ENCODE peak calls at places on chromosomes 16 and 17, in seven cellular contexts. One of them, this sample, is unnamed.

GRCh38 chr17:6626616-6627015 is 13.9 kb downstream of the KIAA0753 start:
- DNase-seq in IMR-90: no peak
- DNase-seq in OCI-LY7: no peak
- DNase-seq in mesendoderm: no peak
- DNase-seq in mesenchymal stem cell: no peak
- DNase-seq in neural progenitor cell: no peak
- DNase-seq in fibroblast of lung: no peak
- DNase-seq in this sample: peak; percentile 10

GRCh38 chr17:923633-924032 is 55.9 kb downstream of the NXN start:
- DNase-seq in IMR-90: no peak
- DNase-seq in OCI-LY7: no peak
- DNase-seq in mesendoderm: no peak
- DNase-seq in mesenchymal stem cell: no peak
- DNase-seq in neural progenitor cell: no peak
- DNase-seq in fibroblast of lung: no peak
- DNase-seq in this sample: no peak

GRCh38 chr17:71024172-71024571 is 854.8 kb downstream of the KCNJ2 start:
- DNase-seq in IMR-90: peak; percentile 7
- DNase-seq in OCI-LY7: no peak
- DNase-seq in mesendoderm: no peak
- DNase-seq in mesenchymal stem cell: peak; percentile 38
- DNase-seq in neural progenitor cell: no peak
- DNase-seq in fibroblast of lung: no peak
- DNase-seq in this sample: no peak

GRCh38 chr17:68054296-68054900 is 18.9 kb downstream of the KPNA2 start:
- DNase-seq in IMR-90: peak; percentile 84
- DNase-seq in OCI-LY7: no peak
- DNase-seq in mesendoderm: no peak
- DNase-seq in mesenchymal stem cell: peak; percentile 89
- DNase-seq in neural progenitor cell: no peak
- DNase-seq in fibroblast of lung: peak; percentile 81
- DNase-seq in this sample: no peak

GRCh38 chr16:56306690-56307533 is 115.6 kb downstream of the GNAO1 start:
- DNase-seq in IMR-90: no peak
- DNase-seq in OCI-LY7: no peak
- DNase-seq in mesendoderm: no peak
- DNase-seq in mesenchymal stem cell: no peak
- DNase-seq in neural progenitor cell: peak; percentile 22
- DNase-seq in fibroblast of lung: no peak
- DNase-seq in this sample: no peak

GRCh38 chr16:84643180-84643583 is 5.1 kb upstream of the KLHL36 start:
- DNase-seq in IMR-90: peak; percentile 93
- DNase-seq in OCI-LY7: no peak
- DNase-seq in mesendoderm: no peak
- DNase-seq in mesenchymal stem cell: peak; percentile 84
- DNase-seq in neural progenitor cell: no peak
- DNase-seq in fibroblast of lung: peak; percentile 90
- DNase-seq in this sample: peak; percentile 77

GRCh38 chr16:87570938-87571867 is 31.1 kb upstream of the JPH3 start:
- DNase-seq in IMR-90: peak; percentile 53
- DNase-seq in OCI-LY7: peak; percentile 19
- DNase-seq in mesendoderm: peak; percentile 79
- DNase-seq in mesenchymal stem cell: peak; percentile 75
- DNase-seq in neural progenitor cell: peak; percentile 73
- DNase-seq in fibroblast of lung: peak; percentile 88
- DNase-seq in this sample: peak; percentile 54

GRCh38 chr16:62135903-62136302 is 99.7 kb upstream of the CDH8 start:
- DNase-seq in IMR-90: no peak
- DNase-seq in OCI-LY7: no peak
- DNase-seq in mesendoderm: no peak
- DNase-seq in mesenchymal stem cell: no peak
- DNase-seq in neural progenitor cell: no peak
- DNase-seq in fibroblast of lung: peak; percentile 84
- DNase-seq in this sample: no peak

GRCh38 chr17:49106366-49107210 is 26.0 kb upstream of the B4GALNT2 start:
- DNase-seq in IMR-90: peak; percentile 83
- DNase-seq in OCI-LY7: no peak
- DNase-seq in mesendoderm: peak; percentile 90
- DNase-seq in mesenchymal stem cell: peak; percentile 93
- DNase-seq in neural progenitor cell: no peak
- DNase-seq in fibroblast of lung: peak; percentile 74
- DNase-seq in this sample: peak; percentile 61

GRCh38 chr16:2856061-2856670 is 1.8 kb downstream of the PRSS22 start:
- DNase-seq in IMR-90: no peak
- DNase-seq in OCI-LY7: peak; percentile 19
- DNase-seq in mesendoderm: peak; percentile 40
- DNase-seq in mesenchymal stem cell: no peak
- DNase-seq in neural progenitor cell: no peak
- DNase-seq in fibroblast of lung: no peak
- DNase-seq in this sample: peak; percentile 47

GRCh38 chr16:2856686-2857450 is 1.1 kb downstream of the PRSS22 start:
- DNase-seq in IMR-90: no peak
- DNase-seq in OCI-LY7: no peak
- DNase-seq in mesendoderm: no peak
- DNase-seq in mesenchymal stem cell: no peak
- DNase-seq in neural progenitor cell: no peak
- DNase-seq in fibroblast of lung: no peak
- DNase-seq in this sample: no peak

GRCh38 chr16:2857451-2858244 is at the start of gene PRSS22:
- DNase-seq in IMR-90: peak; percentile 13
- DNase-seq in OCI-LY7: no peak
- DNase-seq in mesendoderm: peak; percentile 51
- DNase-seq in mesenchymal stem cell: peak; percentile 27
- DNase-seq in neural progenitor cell: peak; percentile 38
- DNase-seq in fibroblast of lung: no peak
- DNase-seq in this sample: peak; percentile 66

GRCh38 chr16:2859686-2860265 is 1.8 kb upstream of the PRSS22 start:
- DNase-seq in IMR-90: no peak
- DNase-seq in OCI-LY7: no peak
- DNase-seq in mesendoderm: no peak
- DNase-seq in mesenchymal stem cell: no peak
- DNase-seq in neural progenitor cell: no peak
- DNase-seq in fibroblast of lung: no peak
- DNase-seq in this sample: no peak

GRCh38 chr16:2858245-2859025 is 465 bp upstream of the PRSS22 start:
- DNase-seq in IMR-90: no peak
- DNase-seq in OCI-LY7: no peak
- DNase-seq in mesendoderm: peak; percentile 60
- DNase-seq in mesenchymal stem cell: no peak
- DNase-seq in neural progenitor cell: no peak
- DNase-seq in fibroblast of lung: no peak
- DNase-seq in this sample: peak; percentile 87
- H3K4me3 ChIP-seq in IMR-90: no peak overlapping the region
- H3K4me3 ChIP-seq in OCI-LY7: no peak overlapping the region
- H3K4me3 ChIP-seq in mesendoderm: no peak overlapping the region
- H3K4me3 ChIP-seq in mesenchymal stem cell: no peak overlapping the region
- H3K4me3 ChIP-seq in neural progenitor cell: peak overlapping the region; percentile 18
- H3K4me3 ChIP-seq in fibroblast of lung: no peak overlapping the region
- H3K4me3 ChIP-seq in this sample: peak overlapping the region; percentile 73

DNA sequence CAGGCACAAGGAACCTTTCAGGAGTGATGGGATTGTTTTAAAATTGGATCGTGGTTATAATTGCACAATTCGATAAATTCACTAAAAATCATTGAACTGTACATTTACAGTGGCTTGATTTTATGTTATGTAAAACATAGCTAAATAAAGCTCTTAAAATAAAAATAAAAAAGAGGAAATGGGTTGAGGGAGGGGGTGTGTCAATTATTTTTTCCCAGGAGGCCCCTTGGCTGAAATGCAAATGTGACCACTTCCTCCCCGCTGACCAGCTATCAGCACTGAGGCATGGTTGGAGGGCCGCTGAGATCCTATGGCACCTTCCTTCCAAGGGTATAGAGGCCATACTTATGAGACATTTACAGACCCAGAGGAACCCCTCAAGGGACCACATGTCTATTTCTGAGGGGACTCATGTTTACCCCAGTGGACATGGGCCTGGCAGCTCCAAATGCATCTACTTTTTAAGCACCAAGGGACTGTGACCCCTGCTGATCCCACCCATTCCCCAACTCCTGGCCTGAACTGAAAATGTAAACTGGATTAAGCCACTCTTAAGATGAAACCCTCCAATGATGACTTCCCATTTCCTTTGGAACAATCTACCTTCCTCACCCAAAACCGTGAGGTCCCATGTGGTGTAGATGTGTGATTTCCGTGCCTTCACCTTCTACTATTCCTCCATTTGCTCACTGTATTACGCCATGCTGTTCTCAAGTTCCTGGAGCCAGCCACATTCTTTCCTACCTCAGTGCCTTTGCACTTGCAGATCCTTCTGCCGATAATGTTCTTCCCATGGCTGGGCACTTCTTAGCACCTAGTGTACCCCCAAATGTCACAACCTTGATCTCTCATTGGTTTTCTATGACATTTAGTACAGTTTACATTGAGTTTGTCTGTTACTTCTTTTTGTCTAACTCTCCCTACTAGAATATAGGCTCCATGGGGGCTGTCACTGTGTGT is 2.8 kb upstream of the IL21R start:
- DNase-seq in IMR-90: no peak
- DNase-seq in OCI-LY7: peak; percentile 90
- DNase-seq in mesendoderm: no peak
- DNase-seq in mesenchymal stem cell: no peak
- DNase-seq in neural progenitor cell: no peak
- DNase-seq in fibroblast of lung: no peak
- DNase-seq in this sample: no peak
- H3K4me2 ChIP-seq in IMR-90: no peak overlapping the region
- H3K4me2 ChIP-seq in OCI-LY7: peak overlapping the region; percentile 60
- H3K4me2 ChIP-seq in mesendoderm: no peak overlapping the region
- H3K4me2 ChIP-seq in mesenchymal stem cell: no peak overlapping the region
- H3K4me2 ChIP-seq in neural progenitor cell: no peak overlapping the region
- H3K4me2 ChIP-seq in fibroblast of lung: no peak overlapping the region
- H3K4me2 ChIP-seq in this sample: no peak overlapping the region

DNA sequence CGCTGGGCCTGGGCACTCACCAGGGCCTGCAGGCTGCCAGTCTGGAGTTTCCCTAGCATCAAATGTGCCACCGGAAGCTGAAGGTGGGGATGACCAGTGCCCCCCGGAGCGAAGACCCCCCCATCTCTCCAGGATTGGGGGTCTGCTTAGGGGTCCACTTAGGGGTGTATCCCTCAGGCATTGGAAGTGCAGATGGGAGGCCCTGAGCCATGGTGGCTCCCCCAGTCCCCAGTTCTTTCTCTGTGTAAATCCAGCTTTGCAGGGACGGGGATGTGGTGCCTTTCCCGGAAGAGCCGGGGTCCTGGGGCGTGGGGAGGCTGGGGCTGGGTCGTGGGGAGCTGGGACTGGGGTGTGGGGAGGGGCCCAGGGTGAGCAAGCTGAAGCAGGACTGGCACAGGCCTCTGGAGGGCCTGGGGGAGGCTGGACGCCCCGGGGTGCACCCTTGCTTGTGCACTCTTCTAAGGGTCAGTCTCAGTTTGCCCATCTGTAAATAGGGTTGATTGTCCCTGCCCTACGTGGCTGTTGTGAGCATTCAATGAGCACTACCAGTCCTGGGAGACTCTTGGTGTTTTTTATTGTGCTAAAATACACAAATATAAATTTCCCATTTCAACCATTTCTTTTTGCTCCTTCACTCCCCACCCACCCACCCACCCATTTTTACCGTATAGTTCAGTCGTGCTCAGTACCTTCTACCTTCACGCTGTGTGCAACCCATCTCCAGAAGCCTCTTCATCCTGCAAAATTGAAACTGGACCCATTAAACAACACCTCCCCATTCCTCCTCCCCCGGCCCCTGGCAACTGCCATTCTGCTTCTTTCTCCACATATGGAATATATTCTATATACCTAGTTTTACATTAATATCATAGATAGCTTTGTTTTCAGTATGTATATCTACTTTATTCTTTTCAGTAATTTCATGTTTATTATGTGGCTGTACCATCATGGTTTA is 7.7 kb upstream of the TBC1D3B start:
- DNase-seq in IMR-90: no peak
- DNase-seq in OCI-LY7: no peak
- DNase-seq in mesendoderm: no peak
- DNase-seq in mesenchymal stem cell: no peak
- DNase-seq in neural progenitor cell: no peak
- DNase-seq in fibroblast of lung: peak; percentile 21
- DNase-seq in this sample: no peak
- H3K4me3 ChIP-seq in IMR-90: no peak overlapping the region
- H3K4me3 ChIP-seq in OCI-LY7: no peak overlapping the region
- H3K4me3 ChIP-seq in mesendoderm: no peak overlapping the region
- H3K4me3 ChIP-seq in mesenchymal stem cell: peak overlapping the region; percentile 61
- H3K4me3 ChIP-seq in neural progenitor cell: peak overlapping the region; percentile 58
- H3K4me3 ChIP-seq in fibroblast of lung: no peak overlapping the region
- H3K4me3 ChIP-seq in this sample: no peak overlapping the region

GRCh38 chr17:27385626-27386025 is 70.6 kb upstream of the KSR1 start:
- DNase-seq in IMR-90: no peak
- DNase-seq in OCI-LY7: no peak
- DNase-seq in mesendoderm: no peak
- DNase-seq in mesenchymal stem cell: no peak
- DNase-seq in neural progenitor cell: no peak
- DNase-seq in fibroblast of lung: no peak
- DNase-seq in this sample: no peak

GRCh38 chr17:27384261-27384701 is 72.0 kb upstream of the KSR1 start:
- DNase-seq in IMR-90: peak; percentile 96
- DNase-seq in OCI-LY7: no peak
- DNase-seq in mesendoderm: peak; percentile 18
- DNase-seq in mesenchymal stem cell: peak; percentile 60
- DNase-seq in neural progenitor cell: no peak
- DNase-seq in fibroblast of lung: peak; percentile 98
- DNase-seq in this sample: peak; percentile 94

GRCh38 chr17:27389542-27390140 is 66.6 kb upstream of the KSR1 start:
- DNase-seq in IMR-90: no peak
- DNase-seq in OCI-LY7: no peak
- DNase-seq in mesendoderm: no peak
- DNase-seq in mesenchymal stem cell: no peak
- DNase-seq in neural progenitor cell: no peak
- DNase-seq in fibroblast of lung: no peak
- DNase-seq in this sample: no peak

GRCh38 chr17:27384721-27385120 is 71.5 kb upstream of the KSR1 start:
- DNase-seq in IMR-90: peak; percentile 41
- DNase-seq in OCI-LY7: no peak
- DNase-seq in mesendoderm: no peak
- DNase-seq in mesenchymal stem cell: no peak
- DNase-seq in neural progenitor cell: no peak
- DNase-seq in fibroblast of lung: peak; percentile 53
- DNase-seq in this sample: no peak

DNA sequence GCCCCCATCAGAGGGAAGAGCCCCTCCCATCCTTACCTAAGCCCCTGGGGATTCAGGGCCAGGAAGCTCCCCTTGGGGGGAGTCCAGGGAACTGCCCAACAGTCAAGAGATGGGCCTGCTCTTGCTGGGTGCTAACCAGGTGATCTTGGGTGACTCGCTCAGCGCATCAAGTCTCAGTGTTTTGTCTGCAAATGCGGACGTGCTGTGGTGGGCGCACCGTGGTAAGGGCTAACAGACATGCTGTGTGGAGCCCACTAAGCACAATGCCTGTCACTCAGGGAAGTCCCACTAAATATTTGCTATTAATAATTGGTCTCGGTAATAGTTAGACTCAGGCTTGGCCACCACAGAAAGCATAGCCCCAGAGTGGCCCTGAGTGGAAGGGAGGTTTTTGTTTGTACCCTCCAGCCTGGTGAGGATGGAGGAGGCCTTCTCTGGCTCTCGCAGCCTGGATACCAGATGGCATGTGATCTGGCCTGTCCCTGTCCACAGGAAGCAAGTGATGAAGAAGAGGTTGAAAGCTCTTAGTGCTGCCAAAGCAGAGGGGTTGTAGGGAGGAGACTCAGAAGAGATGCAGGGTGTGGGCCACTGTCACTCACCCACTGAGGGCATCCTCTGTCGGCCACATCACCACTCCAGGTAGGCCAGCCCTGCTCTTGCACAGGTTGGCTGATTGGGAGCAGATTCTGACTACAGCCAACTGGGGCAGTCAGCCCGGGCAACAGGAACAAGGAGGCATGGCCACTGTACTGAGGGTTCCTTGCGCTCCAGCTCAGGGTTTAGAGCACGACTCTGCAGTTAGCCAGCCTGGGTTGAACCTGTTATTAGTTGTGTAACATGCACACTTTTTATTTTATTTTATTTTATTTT is 69.8 kb upstream of the KSR1 start:
- DNase-seq in IMR-90: no peak
- DNase-seq in OCI-LY7: no peak
- DNase-seq in mesendoderm: no peak
- DNase-seq in mesenchymal stem cell: no peak
- DNase-seq in neural progenitor cell: no peak
- DNase-seq in fibroblast of lung: no peak
- DNase-seq in this sample: no peak
- H3K4me2 ChIP-seq in IMR-90: no peak overlapping the region
- H3K4me2 ChIP-seq in OCI-LY7: no peak overlapping the region
- H3K4me2 ChIP-seq in mesendoderm: no peak overlapping the region
- H3K4me2 ChIP-seq in mesenchymal stem cell: no peak overlapping the region
- H3K4me2 ChIP-seq in neural progenitor cell: no peak overlapping the region
- H3K4me2 ChIP-seq in fibroblast of lung: no peak overlapping the region
- H3K4me2 ChIP-seq in this sample: no peak overlapping the region